ENCODE peak calls at places on chromosomes 16 and 17, in ten cellular contexts. One of them, this sample, is unnamed.

GRCh38 chr17:29256735-29257466 is 10.2 kb downstream of the CRYBA1 start:
- DNase-seq in keratinocyte: no peak
- DNase-seq in sigmoid colon: no peak
- DNase-seq in stomach: no peak
- DNase-seq in cardiac muscle cell: no peak
- DNase-seq in upper lobe of right lung: no peak
- DNase-seq in neural progenitor cell: no peak
- DNase-seq in hepatocyte: no peak
- DNase-seq in thyroid gland: no peak
- DNase-seq in A549: no peak
- DNase-seq in this sample: no peak

GRCh38 chr16:26365555-26365954 is 673.8 kb downstream of the HS3ST4 start:
- DNase-seq in thyroid gland: no peak
- DNase-seq in stomach: no peak
- DNase-seq in neural progenitor cell: no peak
- DNase-seq in keratinocyte: no peak
- DNase-seq in cardiac muscle cell: no peak
- DNase-seq in hepatocyte: no peak
- DNase-seq in upper lobe of right lung: no peak
- DNase-seq in sigmoid colon: no peak
- DNase-seq in A549: no peak
- DNase-seq in this sample: no peak

GRCh38 chr17:9238340-9239259 is 217.3 kb downstream of the NTN1 start:
- DNase-seq in stomach: no peak
- DNase-seq in keratinocyte: no peak
- DNase-seq in sigmoid colon: peak; percentile 61
- DNase-seq in neural progenitor cell: no peak
- DNase-seq in thyroid gland: no peak
- DNase-seq in upper lobe of right lung: no peak
- DNase-seq in hepatocyte: no peak
- DNase-seq in cardiac muscle cell: no peak
- DNase-seq in A549: no peak
- DNase-seq in this sample: no peak

GRCh38 chr16:84829168-84829965 is 9.6 kb downstream of the CRISPLD2 start:
- DNase-seq in thyroid gland: peak; percentile 70
- DNase-seq in cardiac muscle cell: peak; percentile 29
- DNase-seq in sigmoid colon: peak; percentile 95
- DNase-seq in keratinocyte: no peak
- DNase-seq in A549: no peak
- DNase-seq in hepatocyte: peak; percentile 78
- DNase-seq in neural progenitor cell: peak; percentile 42
- DNase-seq in stomach: no peak
- DNase-seq in upper lobe of right lung: no peak
- DNase-seq in this sample: no peak

GRCh38 chr17:40351185-40352043 is 13.1 kb downstream of the GJD3 start:
- DNase-seq in sigmoid colon: no peak
- DNase-seq in upper lobe of right lung: no peak
- DNase-seq in hepatocyte: peak; percentile 5
- DNase-seq in neural progenitor cell: peak; percentile 53
- DNase-seq in stomach: no peak
- DNase-seq in cardiac muscle cell: no peak
- DNase-seq in A549: no peak
- DNase-seq in thyroid gland: no peak
- DNase-seq in keratinocyte: no peak
- DNase-seq in this sample: peak; percentile 40

GRCh38 chr16:11245988-11246387 is 10.0 kb downstream of the SOCS1 start:
- DNase-seq in cardiac muscle cell: no peak
- DNase-seq in upper lobe of right lung: no peak
- DNase-seq in hepatocyte: no peak
- DNase-seq in stomach: no peak
- DNase-seq in keratinocyte: no peak
- DNase-seq in thyroid gland: no peak
- DNase-seq in A549: no peak
- DNase-seq in sigmoid colon: no peak
- DNase-seq in neural progenitor cell: no peak
- DNase-seq in this sample: no peak

GRCh38 chr16:383326-384020 is 1.7 kb upstream of the PGAP6 start:
- DNase-seq in keratinocyte: peak; percentile 44
- DNase-seq in neural progenitor cell: peak; percentile 67
- DNase-seq in A549: no peak
- DNase-seq in sigmoid colon: no peak
- DNase-seq in upper lobe of right lung: no peak
- DNase-seq in thyroid gland: peak; percentile 91
- DNase-seq in stomach: peak; percentile 81
- DNase-seq in hepatocyte: peak; percentile 82
- DNase-seq in cardiac muscle cell: peak; percentile 42
- DNase-seq in this sample: peak; percentile 84

GRCh38 chr16:58219432-58219831 is 21.5 kb upstream of the CSNK2A2 start:
- DNase-seq in A549: no peak
- DNase-seq in thyroid gland: no peak
- DNase-seq in cardiac muscle cell: no peak
- DNase-seq in neural progenitor cell: no peak
- DNase-seq in stomach: no peak
- DNase-seq in hepatocyte: no peak
- DNase-seq in upper lobe of right lung: no peak
- DNase-seq in sigmoid colon: no peak
- DNase-seq in keratinocyte: no peak
- DNase-seq in this sample: no peak

GRCh38 chr17:48278755-48279491 is 151.1 kb downstream of the SKAP1 start:
- DNase-seq in stomach: no peak
- DNase-seq in A549: no peak
- DNase-seq in neural progenitor cell: no peak
- DNase-seq in upper lobe of right lung: no peak
- DNase-seq in cardiac muscle cell: no peak
- DNase-seq in keratinocyte: no peak
- DNase-seq in sigmoid colon: no peak
- DNase-seq in thyroid gland: no peak
- DNase-seq in hepatocyte: peak; percentile 29
- DNase-seq in this sample: peak; percentile 50
- H3K4me1 ChIP-seq in stomach: no peaks in the 10 kb centered on the region
- H3K4me1 ChIP-seq in A549: peaks cover 6% of the 10 kb centered on the region
- H3K4me1 ChIP-seq in neural progenitor cell: no peaks in the 10 kb centered on the region
- H3K4me1 ChIP-seq in upper lobe of right lung: no peaks in the 10 kb centered on the region
- H3K4me1 ChIP-seq in cardiac muscle cell: no peaks in the 10 kb centered on the region
- H3K4me1 ChIP-seq in keratinocyte: no peaks in the 10 kb centered on the region
- H3K4me1 ChIP-seq in sigmoid colon: no peaks in the 10 kb centered on the region
- H3K4me1 ChIP-seq in thyroid gland: no peaks in the 10 kb centered on the region
- H3K4me1 ChIP-seq in hepatocyte: peaks cover 6% of the 10 kb centered on the region
- H3K4me1 ChIP-seq in this sample: no peaks in the 10 kb centered on the region

DNA sequence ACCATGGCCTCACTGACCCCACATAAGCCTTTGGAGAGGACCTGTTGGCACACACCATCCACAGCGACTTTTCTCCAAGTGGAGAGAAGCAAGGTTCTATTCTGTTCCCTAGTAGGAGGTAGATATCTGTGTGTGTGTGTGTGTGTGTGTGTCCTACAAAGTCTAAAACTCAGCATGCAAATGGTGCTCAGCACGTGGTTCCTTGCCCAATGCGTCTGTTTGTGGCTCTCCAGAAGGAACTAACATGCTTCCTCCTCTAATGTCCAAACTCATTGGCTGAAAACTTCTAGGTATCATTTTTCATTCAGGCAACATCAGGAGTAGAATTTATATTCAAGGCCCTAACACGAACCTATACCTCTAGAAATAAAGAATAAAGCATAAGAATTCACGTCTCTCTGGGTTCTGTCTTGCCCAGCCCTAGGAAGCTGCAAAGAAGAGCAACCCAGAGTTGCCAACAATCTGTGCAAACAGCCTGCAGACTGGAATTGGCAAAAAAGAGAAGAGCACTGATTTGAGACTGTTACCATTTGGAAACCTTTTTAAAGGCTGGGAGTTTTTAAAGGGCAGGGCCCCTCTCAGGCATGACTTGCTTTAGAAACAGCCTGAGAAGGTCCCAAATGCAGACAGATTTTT is 25.5 kb downstream of the MAP3K14 start:
- DNase-seq in A549: no peak
- DNase-seq in keratinocyte: no peak
- DNase-seq in neural progenitor cell: no peak
- DNase-seq in stomach: no peak
- DNase-seq in thyroid gland: peak; percentile 34
- DNase-seq in sigmoid colon: no peak
- DNase-seq in cardiac muscle cell: no peak
- DNase-seq in upper lobe of right lung: no peak
- DNase-seq in hepatocyte: no peak
- DNase-seq in this sample: no peak
- H3K4me1 ChIP-seq in A549: peaks cover 74% of the 10 kb centered on the region
- H3K4me1 ChIP-seq in keratinocyte: peaks cover 39% of the 10 kb centered on the region
- H3K4me1 ChIP-seq in neural progenitor cell: no peaks in the 10 kb centered on the region
- H3K4me1 ChIP-seq in stomach: peaks cover 89% of the 10 kb centered on the region
- H3K4me1 ChIP-seq in thyroid gland: peaks cover 89% of the 10 kb centered on the region
- H3K4me1 ChIP-seq in sigmoid colon: peaks cover 100% of the 10 kb centered on the region
- H3K4me1 ChIP-seq in cardiac muscle cell: peaks cover 61% of the 10 kb centered on the region
- H3K4me1 ChIP-seq in upper lobe of right lung: peaks cover 86% of the 10 kb centered on the region
- H3K4me1 ChIP-seq in hepatocyte: peaks cover 49% of the 10 kb centered on the region
- H3K4me1 ChIP-seq in this sample: peaks cover 44% of the 10 kb centered on the region

GRCh38 chr17:51733166-51733565 is 425.3 kb downstream of the CA10 start:
- DNase-seq in keratinocyte: no peak
- DNase-seq in upper lobe of right lung: no peak
- DNase-seq in sigmoid colon: no peak
- DNase-seq in cardiac muscle cell: no peak
- DNase-seq in thyroid gland: peak; percentile 59
- DNase-seq in A549: no peak
- DNase-seq in hepatocyte: no peak
- DNase-seq in stomach: no peak
- DNase-seq in neural progenitor cell: peak; percentile 61
- DNase-seq in this sample: no peak

GRCh38 chr17:51734976-51735375 is 423.5 kb downstream of the CA10 start:
- DNase-seq in upper lobe of right lung: no peak
- DNase-seq in hepatocyte: no peak
- DNase-seq in neural progenitor cell: no peak
- DNase-seq in sigmoid colon: no peak
- DNase-seq in cardiac muscle cell: no peak
- DNase-seq in thyroid gland: no peak
- DNase-seq in A549: no peak
- DNase-seq in keratinocyte: no peak
- DNase-seq in stomach: no peak
- DNase-seq in this sample: no peak

GRCh38 chr17:51739245-51739886 is 419.1 kb downstream of the CA10 start:
- DNase-seq in upper lobe of right lung: no peak
- DNase-seq in thyroid gland: no peak
- DNase-seq in keratinocyte: no peak
- DNase-seq in neural progenitor cell: no peak
- DNase-seq in sigmoid colon: no peak
- DNase-seq in cardiac muscle cell: no peak
- DNase-seq in stomach: no peak
- DNase-seq in hepatocyte: peak; percentile 44
- DNase-seq in A549: no peak
- DNase-seq in this sample: no peak

GRCh38 chr17:51731941-51732722 is 426.4 kb downstream of the CA10 start:
- DNase-seq in thyroid gland: no peak
- DNase-seq in neural progenitor cell: no peak
- DNase-seq in stomach: no peak
- DNase-seq in sigmoid colon: no peak
- DNase-seq in cardiac muscle cell: no peak
- DNase-seq in hepatocyte: no peak
- DNase-seq in keratinocyte: no peak
- DNase-seq in A549: no peak
- DNase-seq in upper lobe of right lung: no peak
- DNase-seq in this sample: no peak

GRCh38 chr17:51734462-51734861 is 424.1 kb downstream of the CA10 start:
- DNase-seq in sigmoid colon: no peak
- DNase-seq in keratinocyte: no peak
- DNase-seq in neural progenitor cell: peak; percentile 29
- DNase-seq in upper lobe of right lung: no peak
- DNase-seq in cardiac muscle cell: no peak
- DNase-seq in stomach: no peak
- DNase-seq in A549: no peak
- DNase-seq in hepatocyte: no peak
- DNase-seq in thyroid gland: no peak
- DNase-seq in this sample: peak; percentile 6
- H3K4me1 ChIP-seq in sigmoid colon: no peaks in the 10 kb centered on the region
- H3K4me1 ChIP-seq in keratinocyte: no peaks in the 10 kb centered on the region
- H3K4me1 ChIP-seq in neural progenitor cell: peaks cover 31% of the 10 kb centered on the region
- H3K4me1 ChIP-seq in upper lobe of right lung: no peaks in the 10 kb centered on the region
- H3K4me1 ChIP-seq in cardiac muscle cell: no peaks in the 10 kb centered on the region
- H3K4me1 ChIP-seq in stomach: no peaks in the 10 kb centered on the region
- H3K4me1 ChIP-seq in A549: no peaks in the 10 kb centered on the region
- H3K4me1 ChIP-seq in hepatocyte: peaks cover 7% of the 10 kb centered on the region
- H3K4me1 ChIP-seq in thyroid gland: no peaks in the 10 kb centered on the region
- H3K4me1 ChIP-seq in this sample: peaks cover 3% of the 10 kb centered on the region

GRCh38 chr17:76500074-76500744 is 1.0 kb downstream of the RHBDF2 start:
- DNase-seq in upper lobe of right lung: no peak
- DNase-seq in neural progenitor cell: peak; percentile 56
- DNase-seq in sigmoid colon: no peak
- DNase-seq in cardiac muscle cell: no peak
- DNase-seq in hepatocyte: no peak
- DNase-seq in A549: no peak
- DNase-seq in stomach: no peak
- DNase-seq in thyroid gland: no peak
- DNase-seq in keratinocyte: no peak
- DNase-seq in this sample: no peak

GRCh38 chr17:76498886-76499667 is 2.1 kb downstream of the RHBDF2 start:
- DNase-seq in hepatocyte: no peak
- DNase-seq in keratinocyte: no peak
- DNase-seq in stomach: no peak
- DNase-seq in neural progenitor cell: no peak
- DNase-seq in upper lobe of right lung: no peak
- DNase-seq in A549: no peak
- DNase-seq in thyroid gland: peak; percentile 49
- DNase-seq in sigmoid colon: no peak
- DNase-seq in cardiac muscle cell: no peak
- DNase-seq in this sample: no peak

GRCh38 chr17:76496464-76496863 is 4.8 kb downstream of the RHBDF2 start:
- DNase-seq in thyroid gland: no peak
- DNase-seq in upper lobe of right lung: no peak
- DNase-seq in stomach: no peak
- DNase-seq in keratinocyte: no peak
- DNase-seq in neural progenitor cell: no peak
- DNase-seq in hepatocyte: no peak
- DNase-seq in cardiac muscle cell: no peak
- DNase-seq in A549: no peak
- DNase-seq in sigmoid colon: no peak
- DNase-seq in this sample: no peak

GRCh38 chr17:76497699-76497978 is 3.6 kb downstream of the RHBDF2 start:
- DNase-seq in cardiac muscle cell: no peak
- DNase-seq in hepatocyte: no peak
- DNase-seq in keratinocyte: no peak
- DNase-seq in sigmoid colon: no peak
- DNase-seq in neural progenitor cell: no peak
- DNase-seq in upper lobe of right lung: no peak
- DNase-seq in A549: no peak
- DNase-seq in stomach: no peak
- DNase-seq in thyroid gland: no peak
- DNase-seq in this sample: no peak

DNA sequence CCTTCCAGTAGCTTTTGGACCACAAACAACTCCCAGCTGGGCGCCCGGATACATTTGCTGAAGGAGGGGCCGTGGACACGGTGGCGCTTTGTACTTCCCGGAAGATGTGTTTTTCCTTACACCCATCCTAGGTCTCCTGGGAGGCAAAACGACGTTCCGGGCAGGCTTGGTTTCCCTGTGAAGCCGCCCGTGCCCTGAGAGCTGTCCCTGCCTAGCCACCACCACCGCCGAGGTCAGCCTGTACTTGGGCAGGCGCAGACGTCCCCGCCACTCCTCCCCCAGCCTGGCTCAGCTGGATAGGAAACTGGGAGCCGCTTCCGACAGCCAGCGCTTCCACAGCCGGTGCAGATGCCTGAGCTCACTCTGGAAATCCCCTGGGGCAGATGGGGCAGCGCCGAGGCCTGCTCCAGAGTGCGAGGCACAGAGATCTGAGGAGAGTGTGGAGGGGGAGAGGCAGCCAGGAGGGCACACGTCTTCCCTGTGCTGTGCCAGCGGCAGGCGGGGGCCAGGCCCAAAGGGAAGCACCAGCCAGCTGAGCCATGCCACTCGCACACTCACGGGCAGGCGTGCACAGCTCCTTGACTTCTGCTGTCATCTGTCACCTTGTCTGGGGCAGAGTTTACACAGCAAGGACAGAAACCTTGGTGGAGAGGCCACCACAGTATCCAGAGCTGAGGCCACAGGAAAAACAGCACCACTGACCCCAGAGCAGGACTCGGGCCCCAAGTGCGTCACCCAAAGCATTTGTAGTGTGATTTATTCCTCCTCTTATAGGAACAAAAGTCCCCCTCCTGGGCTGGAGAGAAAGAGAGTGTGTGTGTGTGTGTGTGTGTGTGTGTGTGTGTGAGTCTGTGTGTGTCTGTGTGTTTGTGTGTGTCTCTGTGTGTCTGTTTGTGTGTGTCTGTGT is 3.0 kb downstream of the RHBDF2 start:
- DNase-seq in sigmoid colon: peak; percentile 89
- DNase-seq in upper lobe of right lung: peak; percentile 86
- DNase-seq in thyroid gland: peak; percentile 92
- DNase-seq in keratinocyte: peak; percentile 79
- DNase-seq in stomach: peak; percentile 81
- DNase-seq in hepatocyte: peak; percentile 84
- DNase-seq in cardiac muscle cell: peak; percentile 64
- DNase-seq in neural progenitor cell: peak; percentile 68
- DNase-seq in A549: peak; percentile 70
- DNase-seq in this sample: peak; percentile 74
- H3K4me1 ChIP-seq in sigmoid colon: peaks cover 39% of the 10 kb centered on the region
- H3K4me1 ChIP-seq in upper lobe of right lung: peaks cover 49% of the 10 kb centered on the region
- H3K4me1 ChIP-seq in thyroid gland: peaks cover 59% of the 10 kb centered on the region
- H3K4me1 ChIP-seq in keratinocyte: peaks cover 43% of the 10 kb centered on the region
- H3K4me1 ChIP-seq in stomach: peaks cover 51% of the 10 kb centered on the region
- H3K4me1 ChIP-seq in hepatocyte: peaks cover 33% of the 10 kb centered on the region
- H3K4me1 ChIP-seq in cardiac muscle cell: peaks cover 20% of the 10 kb centered on the region
- H3K4me1 ChIP-seq in neural progenitor cell: peaks cover 32% of the 10 kb centered on the region
- H3K4me1 ChIP-seq in A549: peaks cover 41% of the 10 kb centered on the region
- H3K4me1 ChIP-seq in this sample: peaks cover 42% of the 10 kb centered on the region

This sample was measured in mucosa of descending colon.